ENCODE peak calls at places on chromosome 3, in five cellular contexts. S, V, J, Z and L are unnamed samples.

GRCh38 chr3:195109098-195109657 is 161.8 kb downstream of the XXYLT1 start:
- DNase-seq in S (no peak), V (no peak), J (no peak), Z (no peak), L (no peak)

GRCh38 chr3:78139166-78139565 is 1099.3 kb downstream of the ROBO2 start:
- DNase-seq in S (no peak), V (no peak), J (no peak), Z (no peak), L (no peak)

GRCh38 chr3:180690061-180690460 is 10.8 kb upstream of the CCDC39 start:
- DNase-seq in S (no peak), V (no peak), J (no peak), Z (no peak), L (no peak)

GRCh38 chr3:16849240-16849639 is 35.5 kb upstream of the PLCL2 start:
- DNase-seq in S (no peak), V (peak; percentile 34), J (peak; percentile 36), Z (peak; percentile 67), L (no peak)

GRCh38 chr3:13278783-13279531 is 141.2 kb downstream of the NUP210 start:
- DNase-seq in S (no peak), V (no peak), J (no peak), Z (peak; percentile 21), L (no peak)

GRCh38 chr3:22960326-22960984 is 242.7 kb upstream of the UBE2E2 start:
- DNase-seq in S (peak; percentile 37), V (peak; percentile 37), J (no peak), Z (no peak), L (no peak)

GRCh38 chr3:156997351-156997750 is 162.6 kb downstream of the CCNL1 start:
- DNase-seq in S (no peak), V (no peak), J (no peak), Z (no peak), L (no peak)

GRCh38 chr3:71380096-71380495 is 203.4 kb downstream of the FOXP1 start:
- DNase-seq in S (no peak), V (no peak), J (no peak), Z (no peak), L (no peak)

GRCh38 chr3:59006791-59007517 is 42.9 kb downstream of the CFAP20DC start:
- DNase-seq in S (no peak), V (no peak), J (no peak), Z (no peak), L (no peak)

GRCh38 chr3:28008235-28008634 is 233.2 kb upstream of the CMC1 start:
- DNase-seq in S (no peak), V (no peak), J (no peak), Z (no peak), L (no peak)

GRCh38 chr3:60579734-60580133 is 671.5 kb downstream of the FHIT start:
- DNase-seq in S (peak; percentile 35), V (no peak), J (no peak), Z (no peak), L (no peak)

GRCh38 chr3:132231633-132232032 is 85.6 kb upstream of the ACP3 start:
- DNase-seq in S (peak; percentile 62), V (no peak), J (no peak), Z (no peak), L (no peak)

GRCh38 chr3:145175626-145176025 is 985.4 kb downstream of the PLOD2 start:
- DNase-seq in S (no peak), V (no peak), J (no peak), Z (no peak), L (no peak)

GRCh38 chr3:175432338-175433025 is 573.3 kb downstream of the NAALADL2 start:
- DNase-seq in S (no peak), V (no peak), J (no peak), Z (no peak), L (no peak)

GRCh38 chr3:184710870-184711365 is 946 bp downstream of the MAGEF1 start:
- DNase-seq in S (no peak), V (no peak), J (no peak), Z (no peak), L (peak; percentile 25)

GRCh38 chr3:108430540-108430939 is 79.9 kb downstream of the MYH15 start:
- DNase-seq in S (no peak), V (no peak), J (no peak), Z (no peak), L (no peak)

GRCh38 chr3:135964160-135964955 is 1.2 kb upstream of the PPP2R3A start:
- DNase-seq in S (no peak), V (no peak), J (no peak), Z (no peak), L (no peak)

GRCh38 chr3:55725681-55726500 is 238.8 kb upstream of the WNT5A start:
- DNase-seq in S (no peak), V (no peak), J (no peak), Z (no peak), L (no peak)

GRCh38 chr3:87498358-87499080 is 222.1 kb upstream of the POU1F1 start:
- DNase-seq in S (no peak), V (no peak), J (no peak), Z (no peak), L (no peak)

GRCh38 chr3:149657458-149657795 is 398 bp downstream of the WWTR1 start:
- DNase-seq in S (peak; percentile 61), V (peak; percentile 67), J (no peak), Z (peak; percentile 57), L (no peak)

GRCh38 chr3:51967384-51968174 is at the start of gene PCBP4:
- DNase-seq in S (no peak), V (peak; percentile 74), J (no peak), Z (peak; percentile 74), L (peak; percentile 75)

GRCh38 chr3:110243081-110243480 is 828.5 kb upstream of the NECTIN3 start:
- DNase-seq in S (no peak), V (no peak), J (no peak), Z (no peak), L (no peak)

GRCh38 chr3:52707585-52707984 is 1.7 kb downstream of the SPCS1 start:
- DNase-seq in S (no peak), V (no peak), J (no peak), Z (no peak), L (no peak)

GRCh38 chr3:54970895-54971294 is 43.0 kb upstream of the LRTM1 start:
- DNase-seq in S (no peak), V (no peak), J (no peak), Z (no peak), L (no peak)

GRCh38 chr3:112395166-112395894 is 62.4 kb downstream of the CD200 start:
- DNase-seq in S (no peak), V (no peak), J (no peak), Z (no peak), L (no peak)

GRCh38 chr3:16528581-16528993 is 15.1 kb upstream of the RFTN1 start:
- DNase-seq in S (no peak), V (no peak), J (no peak), Z (no peak), L (no peak)

GRCh38 chr3:58594117-58594516 is 16.9 kb upstream of the FAM107A start:
- DNase-seq in S (no peak), V (no peak), J (no peak), Z (no peak), L (no peak)

GRCh38 chr3:11624161-11624560 is 19.6 kb downstream of the VGLL4 start:
- DNase-seq in S (no peak), V (no peak), J (peak; percentile 12), Z (no peak), L (no peak)

DNA sequence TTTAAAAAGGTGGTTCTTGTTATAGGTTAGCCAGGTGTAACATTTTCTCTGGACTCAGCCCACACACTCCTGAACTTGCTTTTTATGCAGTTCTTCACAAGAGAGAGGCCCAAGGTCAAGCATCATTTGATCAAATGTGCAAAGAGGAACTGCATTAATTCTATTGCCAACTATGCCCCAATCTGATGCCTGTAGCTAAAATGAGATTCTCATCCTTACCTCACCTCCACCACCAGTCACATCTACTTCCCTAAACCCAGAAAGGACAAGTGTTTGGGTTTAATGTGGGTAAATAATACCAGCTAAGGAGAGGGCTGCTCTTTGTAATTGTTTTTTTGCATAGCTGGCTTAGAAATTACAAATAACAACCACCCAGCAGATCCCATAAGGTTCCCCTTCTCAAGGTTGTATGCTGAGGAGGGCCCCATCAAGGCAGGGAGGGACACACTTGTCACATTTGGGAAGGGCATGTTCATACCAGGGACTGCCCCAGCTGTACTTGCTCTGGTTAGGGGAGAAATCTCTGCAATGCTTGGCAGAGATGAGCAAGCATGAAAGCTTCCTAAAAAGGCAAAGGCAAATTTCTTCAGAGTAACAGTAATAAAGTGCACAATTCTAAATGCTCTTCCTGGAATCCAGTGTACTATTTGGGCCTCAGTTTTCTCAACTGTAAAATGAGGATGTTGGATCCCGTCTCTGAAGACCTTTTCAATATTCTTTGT is 76.2 kb downstream of the TGFBR2 start:
- DNase-seq in S (no peak), V (no peak), J (no peak), Z (no peak), L (no peak)
- H3K27ac ChIP-seq in S (no peak overlapping the region), V (peak overlapping the region; percentile 86), J (no peak overlapping the region), Z (peak overlapping the region; percentile 66), L (peak overlapping the region; percentile 52)

DNA sequence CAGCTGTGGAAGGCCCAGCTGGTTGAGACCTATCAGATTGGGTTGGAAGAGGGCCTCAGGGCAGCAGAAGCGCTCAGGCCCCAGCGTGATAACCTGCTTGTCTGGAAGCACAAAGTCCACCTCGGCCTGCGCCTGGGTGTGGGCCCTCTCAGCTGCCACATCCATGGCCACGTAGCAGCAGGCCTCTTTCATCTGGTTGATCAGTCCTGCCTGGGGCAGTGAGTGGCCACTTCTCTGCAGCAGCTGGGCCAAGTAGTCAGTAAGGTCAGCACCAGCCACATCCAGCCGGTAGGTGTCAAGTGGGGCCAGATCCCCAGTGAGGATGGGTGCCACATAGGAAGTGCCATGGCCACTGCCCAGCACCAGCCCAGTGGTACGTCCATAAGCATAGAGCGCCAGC is 3.9 kb upstream of the CAMKV start:
- DNase-seq in S (no peak), V (no peak), J (no peak), Z (no peak), L (no peak)
- H3K27ac ChIP-seq in S (no peak overlapping the region), V (no peak overlapping the region), J (no peak overlapping the region), Z (no peak overlapping the region), L (no peak overlapping the region)

GRCh38 chr3:188671941-188672340 is 499.8 kb upstream of the TPRG1 start:
- DNase-seq in S (no peak), V (no peak), J (no peak), Z (no peak), L (no peak)
- H3K27ac ChIP-seq in S (no peak overlapping the region), V (no peak overlapping the region), J (no peak overlapping the region), Z (no peak overlapping the region), L (no peak overlapping the region)

GRCh38 chr3:169342652-169343051 is 320.9 kb downstream of the MECOM start:
- DNase-seq in S (no peak), V (no peak), J (no peak), Z (no peak), L (no peak)

GRCh38 chr3:169337541-169337940 is 326.0 kb downstream of the MECOM start:
- DNase-seq in S (peak; percentile 70), V (no peak), J (no peak), Z (no peak), L (no peak)

GRCh38 chr3:169340055-169340454 is 323.5 kb downstream of the MECOM start:
- DNase-seq in S (no peak), V (no peak), J (no peak), Z (no peak), L (no peak)

GRCh38 chr3:169334994-169335393 is 328.5 kb downstream of the MECOM start:
- DNase-seq in S (no peak), V (no peak), J (no peak), Z (no peak), L (no peak)

DNA sequence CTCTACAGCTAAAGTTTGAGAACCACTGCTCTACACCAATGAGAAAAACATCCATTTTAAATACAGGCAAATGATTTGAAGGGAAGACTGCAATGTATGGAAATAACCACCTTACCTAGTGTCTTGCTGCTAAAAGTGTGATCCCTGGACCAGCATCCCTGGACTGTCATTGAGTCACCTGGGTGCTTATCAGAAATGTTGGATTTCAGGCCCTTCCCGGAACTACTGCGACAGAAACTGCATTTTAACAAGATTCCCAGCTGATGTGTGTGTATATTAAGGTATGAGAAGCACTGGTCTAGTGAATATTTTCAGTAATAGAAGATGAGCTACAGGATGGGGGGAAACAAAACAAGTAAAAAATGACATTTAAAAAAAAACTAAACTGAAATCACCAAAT is 324.1 kb downstream of the MECOM start:
- DNase-seq in S (no peak), V (no peak), J (no peak), Z (no peak), L (no peak)
- H3K27ac ChIP-seq in S (no peak overlapping the region), V (no peak overlapping the region), J (no peak overlapping the region), Z (no peak overlapping the region), L (no peak overlapping the region)